ENCODE peak calls at places on chromosomes 1 and 21, in eight cellular contexts. H is astrocyte; M is naive thymus-derived CD4-positive, alpha-beta T cell; A is GM12865; L is cardiac muscle cell; Y is T-helper 1 cell; R is GM18507; D is RCC 7860. F is an unnamed sample.

GRCh38 chr1:220797553-220797952 is 10.8 kb downstream of the MTARC1 start:
- DNase-seq in H (peak), M (no peak), A (no peak), L (no peak), Y (no peak), R (no peak), D (no peak), F (no peak)

GRCh38 chr1:211601982-211602644 is 23.2 kb upstream of the SLC30A1 start:
- DNase-seq in H (no peak), M (no peak), A (no peak), L (no peak), Y (no peak), R (no peak), D (no peak), F (no peak)

GRCh38 chr1:172719694-172720138 is 60.8 kb downstream of the FASLG start:
- DNase-seq in H (peak), M (no peak), A (peak), L (peak), Y (no peak), R (no peak), D (peak), F (peak)

GRCh38 chr1:207286747-207287528 is 34.5 kb upstream of the CD55 start:
- DNase-seq in H (peak), M (no peak), A (no peak), L (no peak), Y (no peak), R (no peak), D (no peak), F (peak)

GRCh38 chr1:48671578-48671977 is 105.1 kb downstream of the BEND5 start:
- DNase-seq in H (no peak), M (no peak), A (no peak), L (no peak), Y (no peak), R (no peak), D (no peak), F (no peak)

GRCh38 chr1:41447995-41448770 is 36.3 kb downstream of the EDN2 start:
- DNase-seq in H (no peak), M (no peak), A (no peak), L (no peak), Y (no peak), R (no peak), D (no peak), F (no peak)

GRCh38 chr1:219329606-219330005 is 155.9 kb downstream of the LYPLAL1 start:
- DNase-seq in H (peak), M (no peak), A (peak), L (peak), Y (no peak), R (no peak), D (no peak), F (no peak)

GRCh38 chr1:192792628-192793027 is 16.2 kb upstream of the RGS2 start:
- DNase-seq in H (no peak), M (no peak), A (no peak), L (no peak), Y (no peak), R (no peak), D (no peak), F (no peak)

GRCh38 chr21:33231526-33231925 is 1.8 kb downstream of the IFNAR2 start:
- DNase-seq in H (no peak), M (no peak), A (peak), L (no peak), Y (no peak), R (no peak), D (no peak), F (no peak)

GRCh38 chr1:1906185-1907097 is 8.6 kb upstream of the CALML6 start:
- DNase-seq in H (peak), M (peak), A (peak), L (peak), Y (no peak), R (peak), D (peak), F (peak)

GRCh38 chr1:26302733-26303405 is 3.6 kb downstream of the UBXN11 start:
- DNase-seq in H (peak), M (no peak), A (no peak), L (peak), Y (no peak), R (no peak), D (peak), F (peak)

GRCh38 chr1:66552829-66553228 is 18.9 kb downstream of the SGIP1 start:
- DNase-seq in H (no peak), M (no peak), A (no peak), L (peak), Y (no peak), R (no peak), D (no peak), F (no peak)

GRCh38 chr1:109441105-109441504 is 14.9 kb upstream of the PSMA5 start:
- DNase-seq in H (no peak), M (no peak), A (no peak), L (no peak), Y (no peak), R (no peak), D (no peak), F (no peak)

GRCh38 chr1:239735081-239735480 is 348.7 kb downstream of the CHRM3 start:
- DNase-seq in H (no peak), M (no peak), A (no peak), L (no peak), Y (no peak), R (no peak), D (no peak), F (no peak)

GRCh38 chr1:186750250-186750649 is 70.0 kb upstream of the PTGS2 start:
- DNase-seq in H (no peak), M (no peak), A (no peak), L (no peak), Y (no peak), R (no peak), D (no peak), F (peak)

GRCh38 chr1:202131956-202132821 is 9.5 kb downstream of the GPR37L1 start:
- DNase-seq in H (no peak), M (no peak), A (no peak), L (no peak), Y (no peak), R (no peak), D (no peak), F (peak)

GRCh38 chr1:38817958-38818705 is 41.4 kb downstream of the RRAGC start:
- DNase-seq in H (no peak), M (peak), A (peak), L (peak), Y (peak), R (peak), D (no peak), F (peak)

GRCh38 chr1:63322248-63322943 is at the start of gene FOXD3:
- DNase-seq in H (no peak), M (no peak), A (peak), L (peak), Y (no peak), R (no peak), D (no peak), F (peak)

GRCh38 chr1:150259758-150260669 is 2.4 kb downstream of the CA14 start:
- DNase-seq in H (no peak), M (no peak), A (no peak), L (peak), Y (no peak), R (no peak), D (no peak), F (no peak)

GRCh38 chr1:62778208-62778607 is 5.7 kb upstream of the ATG4C start:
- DNase-seq in H (no peak), M (no peak), A (no peak), L (no peak), Y (no peak), R (no peak), D (no peak), F (no peak)

GRCh38 chr1:94905207-94905606 is 21.7 kb downstream of the CNN3 start:
- DNase-seq in H (no peak), M (no peak), A (no peak), L (no peak), Y (no peak), R (no peak), D (no peak), F (no peak)

GRCh38 chr1:81129366-81129765 is 671.4 kb upstream of the ADGRL2 start:
- DNase-seq in H (no peak), M (no peak), A (no peak), L (peak), Y (no peak), R (no peak), D (no peak), F (no peak)

GRCh38 chr1:119409731-119410130 is 5.2 kb upstream of the HSD3B2 start:
- DNase-seq in H (peak), M (no peak), A (no peak), L (peak), Y (no peak), R (no peak), D (no peak), F (peak)

GRCh38 chr1:43985984-43986595 is 5.3 kb upstream of the CCDC24 start:
- DNase-seq in H (no peak), M (no peak), A (no peak), L (no peak), Y (no peak), R (no peak), D (no peak), F (no peak)

GRCh38 chr1:209854196-209854595 is 26.4 kb downstream of the UTP25 start:
- DNase-seq in H (no peak), M (no peak), A (no peak), L (no peak), Y (no peak), R (no peak), D (no peak), F (no peak)

GRCh38 chr1:39689635-39690034 is 1.6 kb downstream of the HPCAL4 start:
- DNase-seq in H (no peak), M (no peak), A (no peak), L (no peak), Y (no peak), R (no peak), D (no peak), F (no peak)

GRCh38 chr1:231387770-231388669 is 34.1 kb downstream of the EGLN1 start:
- DNase-seq in H (peak), M (no peak), A (no peak), L (no peak), Y (no peak), R (no peak), D (peak), F (peak)

GRCh38 chr1:45009956-45010854 is 919 bp downstream of the HECTD3 start:
- DNase-seq in H (no peak), M (no peak), A (peak), L (no peak), Y (no peak), R (no peak), D (no peak), F (no peak)

GRCh38 chr1:156682166-156682890 is 5.1 kb upstream of the NES start:
- DNase-seq in H (no peak), M (no peak), A (no peak), L (no peak), Y (no peak), R (no peak), D (no peak), F (no peak)

GRCh38 chr1:36034692-36035091 is 49.2 kb upstream of the TEKT2 start:
- DNase-seq in H (peak), M (no peak), A (no peak), L (peak), Y (no peak), R (no peak), D (peak), F (peak)

GRCh38 chr1:163163861-163164582 is 38.7 kb downstream of the RGS5 start:
- DNase-seq in H (peak), M (no peak), A (no peak), L (peak), Y (no peak), R (no peak), D (peak), F (no peak)

GRCh38 chr1:21255284-21255942 is 34.9 kb downstream of the ECE1 start:
- DNase-seq in H (peak), M (peak), A (peak), L (peak), Y (peak), R (peak), D (peak), F (peak)

GRCh38 chr1:201154389-201155165 is at the start of gene TMEM9:
- DNase-seq in H (peak), M (peak), A (peak), L (peak), Y (peak), R (peak), D (peak), F (peak)

GRCh38 chr1:70934197-70934961 is 113.2 kb downstream of the PTGER3 start:
- DNase-seq in H (no peak), M (no peak), A (no peak), L (no peak), Y (no peak), R (no peak), D (no peak), F (no peak)

GRCh38 chr1:80066060-80066459 is 1059.5 kb upstream of the ADGRL4 start:
- DNase-seq in H (peak), M (no peak), A (no peak), L (no peak), Y (no peak), R (no peak), D (no peak), F (peak)

GRCh38 chr1:110508038-110508437 is 10.9 kb downstream of the KCNA10 start:
- DNase-seq in H (no peak), M (no peak), A (peak), L (peak), Y (no peak), R (no peak), D (no peak), F (peak)

GRCh38 chr1:211520641-211521040 is 28.7 kb upstream of the RD3 start:
- DNase-seq in H (no peak), M (no peak), A (no peak), L (no peak), Y (no peak), R (no peak), D (no peak), F (no peak)